ENCODE peak calls at places on chromosome 2, in ten cellular contexts. D, A, X, Y, Q, K, H, L, Z and F are unnamed samples.

GRCh38 chr2:98806266-98806697 is 75.3 kb upstream of the MGAT4A start:
- DNase-seq in D (peak; percentile 75), A (no peak), X (peak; percentile 77), Y (peak; percentile 17), Q (peak; percentile 65), K (no peak), H (peak; percentile 11), L (no peak), Z (peak; percentile 87), F (no peak)

GRCh38 chr2:157897106-157897971 is 21.2 kb upstream of the ACVR1 start:
- DNase-seq in D (no peak), A (peak; percentile 31), X (no peak), Y (no peak), Q (no peak), K (no peak), H (no peak), L (no peak), Z (no peak), F (no peak)

GRCh38 chr2:181198188-181198864 is 217.9 kb downstream of the UBE2E3 start:
- DNase-seq in D (no peak), A (no peak), X (no peak), Y (no peak), Q (no peak), K (no peak), H (no peak), L (no peak), Z (no peak), F (no peak)

GRCh38 chr2:224263571-224264043 is 138.3 kb downstream of the FAM124B start:
- DNase-seq in D (peak; percentile 48), A (no peak), X (peak; percentile 31), Y (no peak), Q (no peak), K (no peak), H (peak; percentile 42), L (no peak), Z (no peak), F (no peak)

GRCh38 chr2:237459741-237460174 is 27.3 kb upstream of the MLPH start:
- DNase-seq in D (peak; percentile 64), A (no peak), X (peak; percentile 88), Y (no peak), Q (no peak), K (peak; percentile 74), H (peak; percentile 90), L (no peak), Z (no peak), F (no peak)

GRCh38 chr2:216281881-216282280 is 90.4 kb downstream of the MARCHF4 start:
- DNase-seq in D (no peak), A (no peak), X (no peak), Y (no peak), Q (no peak), K (no peak), H (no peak), L (no peak), Z (no peak), F (no peak)

GRCh38 chr2:14717131-14717530 is 84.6 kb downstream of the LRATD1 start:
- DNase-seq in D (no peak), A (no peak), X (no peak), Y (no peak), Q (no peak), K (no peak), H (no peak), L (no peak), Z (no peak), F (no peak)

GRCh38 chr2:74003494-74004211 is 18.9 kb downstream of the TET3 start:
- DNase-seq in D (peak; percentile 82), A (no peak), X (peak; percentile 69), Y (no peak), Q (no peak), K (no peak), H (peak; percentile 67), L (no peak), Z (no peak), F (no peak)

GRCh38 chr2:215958231-215958630 is 55.1 kb downstream of the MREG start:
- DNase-seq in D (no peak), A (no peak), X (no peak), Y (no peak), Q (no peak), K (no peak), H (no peak), L (no peak), Z (no peak), F (no peak)

GRCh38 chr2:183541766-183542165 is 417.5 kb downstream of the NUP35 start:
- DNase-seq in D (peak; percentile 13), A (no peak), X (no peak), Y (peak; percentile 7), Q (no peak), K (no peak), H (no peak), L (no peak), Z (no peak), F (no peak)

GRCh38 chr2:196660264-196660663 is 20.7 kb downstream of the CCDC150 start:
- DNase-seq in D (peak; percentile 31), A (no peak), X (peak; percentile 49), Y (no peak), Q (no peak), K (peak; percentile 62), H (no peak), L (no peak), Z (no peak), F (no peak)

GRCh38 chr2:80778704-80779103 is 474.2 kb upstream of the LRRTM1 start:
- DNase-seq in D (no peak), A (no peak), X (no peak), Y (no peak), Q (no peak), K (no peak), H (no peak), L (no peak), Z (no peak), F (no peak)

GRCh38 chr2:157809212-157809611 is 66.9 kb downstream of the ACVR1 start:
- DNase-seq in D (peak; percentile 46), A (no peak), X (no peak), Y (no peak), Q (no peak), K (no peak), H (peak; percentile 82), L (no peak), Z (no peak), F (no peak)

GRCh38 chr2:188524519-188525113 is 232.9 kb downstream of the GULP1 start:
- DNase-seq in D (peak; percentile 89), A (no peak), X (peak; percentile 38), Y (peak; percentile 19), Q (peak; percentile 16), K (peak; percentile 65), H (peak; percentile 79), L (no peak), Z (peak; percentile 36), F (peak; percentile 19)

GRCh38 chr2:47907097-47907781 is 941 bp upstream of the FBXO11 start:
- DNase-seq in D (no peak), A (no peak), X (peak; percentile 29), Y (no peak), Q (no peak), K (no peak), H (no peak), L (no peak), Z (no peak), F (peak; percentile 20)

GRCh38 chr2:112138143-112139032 is at the start of gene FBLN7:
- DNase-seq in D (peak; percentile 67), A (no peak), X (no peak), Y (peak; percentile 46), Q (no peak), K (peak; percentile 36), H (no peak), L (peak; percentile 14), Z (no peak), F (peak; percentile 65)

GRCh38 chr2:236236559-236237450 is 27.4 kb downstream of the ASB18 start:
- DNase-seq in D (peak; percentile 6), A (no peak), X (no peak), Y (no peak), Q (no peak), K (no peak), H (no peak), L (no peak), Z (no peak), F (peak; percentile 32)

GRCh38 chr2:175323162-175323561 is 141.7 kb upstream of the ATP5MC3 start:
- DNase-seq in D (no peak), A (no peak), X (no peak), Y (no peak), Q (no peak), K (no peak), H (no peak), L (no peak), Z (no peak), F (no peak)

GRCh38 chr2:6986894-6987487 is 69.8 kb downstream of the RNF144A start:
- DNase-seq in D (no peak), A (no peak), X (no peak), Y (no peak), Q (no peak), K (no peak), H (no peak), L (no peak), Z (no peak), F (no peak)

GRCh38 chr2:131801210-131801744 is 273.6 kb downstream of the CCDC74A start:
- DNase-seq in D (no peak), A (no peak), X (no peak), Y (no peak), Q (no peak), K (no peak), H (no peak), L (no peak), Z (no peak), F (peak; percentile 4)